ENCODE peak calls at places on chromosome 20, in five cellular contexts. X is sciatic nerve, G is NCI-H748 treated with DMSO at 0.1 percent for 48 hours, N is NCI-H774, T is aorta. U is an unnamed sample.
A peak's percentile ranks its signal among the peaks of the same experiment; 100 is the strongest.

GRCh38 chr20:60038400-60038799 is 80.2 kb downstream of the CDH26 start:
- DNase-seq in N (no peak), T (no peak), X (no peak), G (no peak), U (no peak)

GRCh38 chr20:46099491-46100287 is 9.9 kb upstream of the NCOA5 start:
- DNase-seq in N (no peak), G (no peak), X (no peak), T (peak; percentile 66), U (no peak)

GRCh38 chr20:20740595-20740994 is 28.2 kb upstream of the RALGAPA2 start:
- DNase-seq in N (no peak), X (no peak), T (no peak), G (no peak), U (no peak)

GRCh38 chr20:32436142-32436861 is 78.2 kb downstream of the ASXL1 start:
- DNase-seq in N (no peak), X (no peak), G (no peak), T (no peak), U (no peak)

GRCh38 chr20:4797275-4797674 is 75.6 kb downstream of the PRND start:
- DNase-seq in G (no peak), T (no peak), X (no peak), N (no peak), U (no peak)

GRCh38 chr20:53866787-53867740 is 203.3 kb downstream of the BCAS1 start:
- DNase-seq in N (no peak), T (no peak), X (no peak), G (no peak), U (no peak)

GRCh38 chr20:59667981-59668515 is 63.7 kb downstream of the PHACTR3 start:
- DNase-seq in G (no peak), X (no peak), N (no peak), T (no peak), U (no peak)

GRCh38 chr20:53831812-53832211 is 238.2 kb upstream of the ZNF217 start:
- DNase-seq in T (no peak), N (no peak), X (no peak), G (no peak), U (no peak)

GRCh38 chr20:20568604-20569205 is 143.7 kb downstream of the RALGAPA2 start:
- DNase-seq in X (no peak), T (no peak), G (peak; percentile 86), N (peak; percentile 32), U (peak; percentile 41)

GRCh38 chr20:11716239-11716944 is 201.3 kb upstream of the BTBD3 start:
- DNase-seq in X (no peak), N (no peak), G (peak; percentile 25), T (no peak), U (no peak)

GRCh38 chr20:63125893-63126601 is 89.9 kb downstream of the YTHDF1 start:
- DNase-seq in N (no peak), G (no peak), X (peak; percentile 33), T (peak; percentile 33), U (no peak)

GRCh38 chr20:57849126-57849867 is 139.5 kb upstream of the PMEPA1 start:
- DNase-seq in T (peak; percentile 29), X (peak; percentile 35), N (no peak), G (no peak), U (no peak)

GRCh38 chr20:38604873-38605303 is 3.3 kb downstream of the ARHGAP40 start:
- DNase-seq in X (no peak), T (no peak), G (no peak), N (no peak), U (no peak)

GRCh38 chr20:17228624-17229061 is 1.8 kb downstream of the PCSK2 start:
- DNase-seq in X (no peak), G (peak; percentile 88), T (peak; percentile 42), N (peak; percentile 28), U (no peak)

GRCh38 chr20:46188866-46189265 is 70.8 kb downstream of the CD40 start:
- DNase-seq in N (no peak), T (no peak), X (no peak), G (no peak), U (no peak)

GRCh38 chr20:14643146-14643545 is 305.7 kb upstream of the FLRT3 start:
- DNase-seq in N (no peak), G (no peak), T (no peak), X (no peak), U (no peak)

GRCh38 chr20:25867776-25868649 is 171.4 kb upstream of the ZNF337 start:
- DNase-seq in T (peak; percentile 89), N (peak; percentile 35), X (peak; percentile 85), G (peak; percentile 74), U (no peak)

GRCh38 chr20:63735859-63736718 is at the start of gene LIME1:
- DNase-seq in T (peak; percentile 63), G (no peak), X (peak; percentile 64), N (no peak), U (no peak)

GRCh38 chr20:3084986-3085360 is 449 bp upstream of the AVP start:
- DNase-seq in G (no peak), T (no peak), X (no peak), N (no peak), U (no peak)

GRCh38 chr20:9454781-9455180 is 59.6 kb upstream of the LAMP5 start:
- DNase-seq in G (no peak), N (no peak), X (no peak), T (no peak), U (no peak)

GRCh38 chr20:1686151-1686748 is 28.7 kb upstream of the SIRPG start:
- DNase-seq in G (no peak), N (no peak), T (no peak), X (no peak), U (no peak)

GRCh38 chr20:1357921-1358671 is 29.2 kb upstream of the SDCBP2 start:
- DNase-seq in N (no peak), X (no peak), G (no peak), T (no peak), U (no peak)

GRCh38 chr20:5096463-5096862 is 23.3 kb downstream of the PCNA start:
- DNase-seq in N (no peak), T (no peak), G (no peak), X (no peak), U (no peak)

GRCh38 chr20:1588869-1589460 is 30.8 kb downstream of the SIRPB1 start:
- DNase-seq in T (no peak), G (no peak), N (no peak), X (no peak), U (no peak)

GRCh38 chr20:51456511-51457280 is 85.8 kb downstream of the NFATC2 start:
- DNase-seq in T (peak; percentile 97), N (peak; percentile 44), X (peak; percentile 98), G (no peak), U (no peak)

GRCh38 chr20:35395728-35396127 is 16.0 kb downstream of the UQCC1 start:
- DNase-seq in T (peak; percentile 75), X (no peak), G (no peak), N (no peak), U (no peak)

GRCh38 chr20:10508060-10508459 is 73.0 kb downstream of the SLX4IP start:
- DNase-seq in G (no peak), T (peak; percentile 55), N (no peak), X (no peak), U (no peak)

GRCh38 chr20:33773412-33774089 is 37.6 kb upstream of the CHMP4B start:
- DNase-seq in N (no peak), T (no peak), X (no peak), G (no peak), U (no peak)

GRCh38 chr20:46581386-46581785 is 30.9 kb upstream of the OCSTAMP start:
- DNase-seq in T (no peak), X (no peak), G (no peak), N (no peak), U (no peak)

GRCh38 chr20:23180451-23180921 is 94.4 kb upstream of the CD93 start:
- DNase-seq in N (no peak), T (no peak), X (peak; percentile 89), G (no peak), U (no peak)

GRCh38 chr20:64131406-64131805 is 24.0 kb upstream of the NPBWR2 start:
- DNase-seq in X (no peak), T (peak; percentile 38), G (peak; percentile 23), N (peak; percentile 40), U (no peak)

GRCh38 chr20:3420211-3420707 is 12.8 kb upstream of the DNAAF9 start:
- DNase-seq in T (peak; percentile 78), G (no peak), X (no peak), N (no peak), U (no peak)

GRCh38 chr20:50561379-50562078 is 51.3 kb downstream of the PTPN1 start:
- DNase-seq in T (no peak), G (no peak), N (no peak), X (no peak), U (no peak)

GRCh38 chr20:2141592-2142575 is 40.3 kb downstream of the STK35 start:
- DNase-seq in N (no peak), X (no peak), T (peak; percentile 8), G (no peak), U (no peak)

GRCh38 chr20:56995635-56996075 is 270.8 kb downstream of the BMP7 start:
- DNase-seq in G (no peak), X (no peak), T (no peak), N (no peak), U (no peak)

GRCh38 chr20:45904583-45905504 is 7.1 kb downstream of the PLTP start:
- DNase-seq in X (no peak), G (no peak), N (no peak), T (no peak), U (no peak)

GRCh38 chr20:12699374-12700228 is 309.2 kb upstream of the SPTLC3 start:
- DNase-seq in G (peak; percentile 54), N (peak; percentile 14), X (no peak), T (no peak), U (peak; percentile 33)

GRCh38 chr20:11686900-11687543 is 230.7 kb upstream of the BTBD3 start:
- DNase-seq in G (peak; percentile 89), N (peak; percentile 22), T (no peak), X (no peak), U (peak; percentile 84)

U was measured in NCI-H1417 treated with DMSO at 0.1 percent for 48 hours.